ENCODE peak calls at places on chromosomes 1 and 21, in ten cellular contexts. One of them, this sample, is unnamed.

GRCh38 chr1:158290571-158290935 is 830 bp downstream of the CD1C start:
- DNase-seq in activated T-cell treated with anti-CD3 and anti-CD28 coated beads for 24 hours: no peak
- DNase-seq in ascending aorta: no peak
- DNase-seq in activated CD8-positive, alpha-beta T cell treated with anti-CD3 and anti-CD28 coated beads, Interleukin-2, amount 10 ng/mL, durations not matched to agents 7 days and 5 days: no peak
- DNase-seq in H4: no peak
- DNase-seq in Right ventricle myocardium superior: no peak
- DNase-seq in stimulated activated CD4-positive, alpha-beta T cell treated with anti-CD3 and anti-CD28 coated beads, Interleukin-2, amount 100 ng/mL, for 4 hours: no peak
- DNase-seq in stimulated activated CD8-positive, alpha-beta memory T cell treated with anti-CD3 and anti-CD28 coated beads, Interleukin-4, amount 100 ng/mL, for 1 hour: no peak
- DNase-seq in EH: no peak
- DNase-seq in occipital lobe: no peak
- DNase-seq in this sample: no peak

GRCh38 chr21:41171210-41171609 is 3.2 kb downstream of the BACE2 start:
- DNase-seq in activated T-cell treated with anti-CD3 and anti-CD28 coated beads for 24 hours: no peak
- DNase-seq in ascending aorta: no peak
- DNase-seq in activated CD8-positive, alpha-beta T cell treated with anti-CD3 and anti-CD28 coated beads, Interleukin-2, amount 10 ng/mL, durations not matched to agents 7 days and 5 days: no peak
- DNase-seq in H4: peak; percentile 69
- DNase-seq in Right ventricle myocardium superior: peak; percentile 53
- DNase-seq in stimulated activated CD4-positive, alpha-beta T cell treated with anti-CD3 and anti-CD28 coated beads, Interleukin-2, amount 100 ng/mL, for 4 hours: no peak
- DNase-seq in stimulated activated CD8-positive, alpha-beta memory T cell treated with anti-CD3 and anti-CD28 coated beads, Interleukin-4, amount 100 ng/mL, for 1 hour: no peak
- DNase-seq in EH: no peak
- DNase-seq in occipital lobe: no peak
- DNase-seq in this sample: no peak

GRCh38 chr1:36885537-36886441 is 148.5 kb downstream of the GRIK3 start:
- DNase-seq in activated T-cell treated with anti-CD3 and anti-CD28 coated beads for 24 hours: no peak
- DNase-seq in ascending aorta: no peak
- DNase-seq in activated CD8-positive, alpha-beta T cell treated with anti-CD3 and anti-CD28 coated beads, Interleukin-2, amount 10 ng/mL, durations not matched to agents 7 days and 5 days: peak; percentile 13
- DNase-seq in H4: no peak
- DNase-seq in Right ventricle myocardium superior: no peak
- DNase-seq in stimulated activated CD4-positive, alpha-beta T cell treated with anti-CD3 and anti-CD28 coated beads, Interleukin-2, amount 100 ng/mL, for 4 hours: no peak
- DNase-seq in stimulated activated CD8-positive, alpha-beta memory T cell treated with anti-CD3 and anti-CD28 coated beads, Interleukin-4, amount 100 ng/mL, for 1 hour: no peak
- DNase-seq in EH: no peak
- DNase-seq in occipital lobe: no peak
- DNase-seq in this sample: no peak

GRCh38 chr1:115246526-115246925 is 91.5 kb downstream of the NGF start:
- DNase-seq in activated T-cell treated with anti-CD3 and anti-CD28 coated beads for 24 hours: no peak
- DNase-seq in ascending aorta: no peak
- DNase-seq in activated CD8-positive, alpha-beta T cell treated with anti-CD3 and anti-CD28 coated beads, Interleukin-2, amount 10 ng/mL, durations not matched to agents 7 days and 5 days: no peak
- DNase-seq in H4: no peak
- DNase-seq in Right ventricle myocardium superior: no peak
- DNase-seq in stimulated activated CD4-positive, alpha-beta T cell treated with anti-CD3 and anti-CD28 coated beads, Interleukin-2, amount 100 ng/mL, for 4 hours: no peak
- DNase-seq in stimulated activated CD8-positive, alpha-beta memory T cell treated with anti-CD3 and anti-CD28 coated beads, Interleukin-4, amount 100 ng/mL, for 1 hour: no peak
- DNase-seq in EH: peak; percentile 59
- DNase-seq in occipital lobe: no peak
- DNase-seq in this sample: no peak

GRCh38 chr1:226987623-226988336 is 47.7 kb downstream of the COQ8A start:
- DNase-seq in activated T-cell treated with anti-CD3 and anti-CD28 coated beads for 24 hours: no peak
- DNase-seq in ascending aorta: no peak
- DNase-seq in activated CD8-positive, alpha-beta T cell treated with anti-CD3 and anti-CD28 coated beads, Interleukin-2, amount 10 ng/mL, durations not matched to agents 7 days and 5 days: peak; percentile 16
- DNase-seq in H4: no peak
- DNase-seq in Right ventricle myocardium superior: no peak
- DNase-seq in stimulated activated CD4-positive, alpha-beta T cell treated with anti-CD3 and anti-CD28 coated beads, Interleukin-2, amount 100 ng/mL, for 4 hours: no peak
- DNase-seq in stimulated activated CD8-positive, alpha-beta memory T cell treated with anti-CD3 and anti-CD28 coated beads, Interleukin-4, amount 100 ng/mL, for 1 hour: no peak
- DNase-seq in EH: no peak
- DNase-seq in occipital lobe: no peak
- DNase-seq in this sample: no peak

GRCh38 chr21:30719401-30719800 is 824 bp upstream of the KRTAP21-3 start:
- DNase-seq in activated T-cell treated with anti-CD3 and anti-CD28 coated beads for 24 hours: no peak
- DNase-seq in ascending aorta: no peak
- DNase-seq in activated CD8-positive, alpha-beta T cell treated with anti-CD3 and anti-CD28 coated beads, Interleukin-2, amount 10 ng/mL, durations not matched to agents 7 days and 5 days: no peak
- DNase-seq in H4: no peak
- DNase-seq in Right ventricle myocardium superior: no peak
- DNase-seq in stimulated activated CD4-positive, alpha-beta T cell treated with anti-CD3 and anti-CD28 coated beads, Interleukin-2, amount 100 ng/mL, for 4 hours: no peak
- DNase-seq in stimulated activated CD8-positive, alpha-beta memory T cell treated with anti-CD3 and anti-CD28 coated beads, Interleukin-4, amount 100 ng/mL, for 1 hour: no peak
- DNase-seq in EH: no peak
- DNase-seq in occipital lobe: no peak
- DNase-seq in this sample: no peak

GRCh38 chr1:44019398-44020044 is 11.7 kb downstream of the SLC6A9 start:
- DNase-seq in activated T-cell treated with anti-CD3 and anti-CD28 coated beads for 24 hours: no peak
- DNase-seq in ascending aorta: no peak
- DNase-seq in activated CD8-positive, alpha-beta T cell treated with anti-CD3 and anti-CD28 coated beads, Interleukin-2, amount 10 ng/mL, durations not matched to agents 7 days and 5 days: no peak
- DNase-seq in H4: no peak
- DNase-seq in Right ventricle myocardium superior: peak; percentile 0
- DNase-seq in stimulated activated CD4-positive, alpha-beta T cell treated with anti-CD3 and anti-CD28 coated beads, Interleukin-2, amount 100 ng/mL, for 4 hours: no peak
- DNase-seq in stimulated activated CD8-positive, alpha-beta memory T cell treated with anti-CD3 and anti-CD28 coated beads, Interleukin-4, amount 100 ng/mL, for 1 hour: no peak
- DNase-seq in EH: no peak
- DNase-seq in occipital lobe: peak; percentile 20
- DNase-seq in this sample: no peak

GRCh38 chr1:47437518-47438320 is at the start of gene FOXD2:
- DNase-seq in activated T-cell treated with anti-CD3 and anti-CD28 coated beads for 24 hours: peak; percentile 83
- DNase-seq in ascending aorta: peak; percentile 51
- DNase-seq in activated CD8-positive, alpha-beta T cell treated with anti-CD3 and anti-CD28 coated beads, Interleukin-2, amount 10 ng/mL, durations not matched to agents 7 days and 5 days: peak; percentile 95
- DNase-seq in H4: peak; percentile 89
- DNase-seq in Right ventricle myocardium superior: peak; percentile 88
- DNase-seq in stimulated activated CD4-positive, alpha-beta T cell treated with anti-CD3 and anti-CD28 coated beads, Interleukin-2, amount 100 ng/mL, for 4 hours: peak; percentile 84
- DNase-seq in stimulated activated CD8-positive, alpha-beta memory T cell treated with anti-CD3 and anti-CD28 coated beads, Interleukin-4, amount 100 ng/mL, for 1 hour: peak; percentile 85
- DNase-seq in EH: peak; percentile 87
- DNase-seq in occipital lobe: peak; percentile 52
- DNase-seq in this sample: peak; percentile 96

GRCh38 chr1:160519542-160520435 is 3.3 kb downstream of the SLAMF6 start:
- DNase-seq in activated T-cell treated with anti-CD3 and anti-CD28 coated beads for 24 hours: no peak
- DNase-seq in ascending aorta: no peak
- DNase-seq in activated CD8-positive, alpha-beta T cell treated with anti-CD3 and anti-CD28 coated beads, Interleukin-2, amount 10 ng/mL, durations not matched to agents 7 days and 5 days: peak; percentile 48
- DNase-seq in H4: peak; percentile 23
- DNase-seq in Right ventricle myocardium superior: no peak
- DNase-seq in stimulated activated CD4-positive, alpha-beta T cell treated with anti-CD3 and anti-CD28 coated beads, Interleukin-2, amount 100 ng/mL, for 4 hours: no peak
- DNase-seq in stimulated activated CD8-positive, alpha-beta memory T cell treated with anti-CD3 and anti-CD28 coated beads, Interleukin-4, amount 100 ng/mL, for 1 hour: no peak
- DNase-seq in EH: no peak
- DNase-seq in occipital lobe: no peak
- DNase-seq in this sample: peak; percentile 32

GRCh38 chr1:17156108-17156507 is 36.9 kb upstream of the PADI2 start:
- DNase-seq in activated T-cell treated with anti-CD3 and anti-CD28 coated beads for 24 hours: no peak
- DNase-seq in ascending aorta: no peak
- DNase-seq in activated CD8-positive, alpha-beta T cell treated with anti-CD3 and anti-CD28 coated beads, Interleukin-2, amount 10 ng/mL, durations not matched to agents 7 days and 5 days: no peak
- DNase-seq in H4: peak; percentile 26
- DNase-seq in Right ventricle myocardium superior: no peak
- DNase-seq in stimulated activated CD4-positive, alpha-beta T cell treated with anti-CD3 and anti-CD28 coated beads, Interleukin-2, amount 100 ng/mL, for 4 hours: no peak
- DNase-seq in stimulated activated CD8-positive, alpha-beta memory T cell treated with anti-CD3 and anti-CD28 coated beads, Interleukin-4, amount 100 ng/mL, for 1 hour: no peak
- DNase-seq in EH: peak; percentile 12
- DNase-seq in occipital lobe: no peak
- DNase-seq in this sample: no peak

GRCh38 chr1:224488806-224489584 is 54.4 kb upstream of the WDR26 start:
- DNase-seq in activated T-cell treated with anti-CD3 and anti-CD28 coated beads for 24 hours: no peak
- DNase-seq in ascending aorta: no peak
- DNase-seq in activated CD8-positive, alpha-beta T cell treated with anti-CD3 and anti-CD28 coated beads, Interleukin-2, amount 10 ng/mL, durations not matched to agents 7 days and 5 days: no peak
- DNase-seq in H4: peak; percentile 28
- DNase-seq in Right ventricle myocardium superior: no peak
- DNase-seq in stimulated activated CD4-positive, alpha-beta T cell treated with anti-CD3 and anti-CD28 coated beads, Interleukin-2, amount 100 ng/mL, for 4 hours: no peak
- DNase-seq in stimulated activated CD8-positive, alpha-beta memory T cell treated with anti-CD3 and anti-CD28 coated beads, Interleukin-4, amount 100 ng/mL, for 1 hour: no peak
- DNase-seq in EH: peak; percentile 39
- DNase-seq in occipital lobe: no peak
- DNase-seq in this sample: no peak

GRCh38 chr1:18890704-18891103 is 11.7 kb downstream of the ALDH4A1 start:
- DNase-seq in activated T-cell treated with anti-CD3 and anti-CD28 coated beads for 24 hours: no peak
- DNase-seq in ascending aorta: no peak
- DNase-seq in activated CD8-positive, alpha-beta T cell treated with anti-CD3 and anti-CD28 coated beads, Interleukin-2, amount 10 ng/mL, durations not matched to agents 7 days and 5 days: no peak
- DNase-seq in H4: no peak
- DNase-seq in Right ventricle myocardium superior: no peak
- DNase-seq in stimulated activated CD4-positive, alpha-beta T cell treated with anti-CD3 and anti-CD28 coated beads, Interleukin-2, amount 100 ng/mL, for 4 hours: no peak
- DNase-seq in stimulated activated CD8-positive, alpha-beta memory T cell treated with anti-CD3 and anti-CD28 coated beads, Interleukin-4, amount 100 ng/mL, for 1 hour: no peak
- DNase-seq in EH: peak; percentile 87
- DNase-seq in occipital lobe: no peak
- DNase-seq in this sample: no peak

GRCh38 chr1:21931171-21932093 is 5.7 kb downstream of the HSPG2 start:
- DNase-seq in activated T-cell treated with anti-CD3 and anti-CD28 coated beads for 24 hours: no peak
- DNase-seq in ascending aorta: peak; percentile 57
- DNase-seq in activated CD8-positive, alpha-beta T cell treated with anti-CD3 and anti-CD28 coated beads, Interleukin-2, amount 10 ng/mL, durations not matched to agents 7 days and 5 days: no peak
- DNase-seq in H4: peak; percentile 60
- DNase-seq in Right ventricle myocardium superior: peak; percentile 83
- DNase-seq in stimulated activated CD4-positive, alpha-beta T cell treated with anti-CD3 and anti-CD28 coated beads, Interleukin-2, amount 100 ng/mL, for 4 hours: no peak
- DNase-seq in stimulated activated CD8-positive, alpha-beta memory T cell treated with anti-CD3 and anti-CD28 coated beads, Interleukin-4, amount 100 ng/mL, for 1 hour: no peak
- DNase-seq in EH: peak; percentile 98
- DNase-seq in occipital lobe: no peak
- DNase-seq in this sample: no peak

GRCh38 chr21:35256468-35256988 is 207.4 kb upstream of the RUNX1 start:
- DNase-seq in activated T-cell treated with anti-CD3 and anti-CD28 coated beads for 24 hours: no peak
- DNase-seq in ascending aorta: peak; percentile 33
- DNase-seq in activated CD8-positive, alpha-beta T cell treated with anti-CD3 and anti-CD28 coated beads, Interleukin-2, amount 10 ng/mL, durations not matched to agents 7 days and 5 days: no peak
- DNase-seq in H4: peak; percentile 100
- DNase-seq in Right ventricle myocardium superior: peak; percentile 88
- DNase-seq in stimulated activated CD4-positive, alpha-beta T cell treated with anti-CD3 and anti-CD28 coated beads, Interleukin-2, amount 100 ng/mL, for 4 hours: no peak
- DNase-seq in stimulated activated CD8-positive, alpha-beta memory T cell treated with anti-CD3 and anti-CD28 coated beads, Interleukin-4, amount 100 ng/mL, for 1 hour: no peak
- DNase-seq in EH: peak; percentile 98
- DNase-seq in occipital lobe: peak; percentile 3
- DNase-seq in this sample: no peak

GRCh38 chr1:185074307-185074706 is 28.9 kb downstream of the RNF2 start:
- DNase-seq in activated T-cell treated with anti-CD3 and anti-CD28 coated beads for 24 hours: no peak
- DNase-seq in ascending aorta: no peak
- DNase-seq in activated CD8-positive, alpha-beta T cell treated with anti-CD3 and anti-CD28 coated beads, Interleukin-2, amount 10 ng/mL, durations not matched to agents 7 days and 5 days: no peak
- DNase-seq in H4: no peak
- DNase-seq in Right ventricle myocardium superior: no peak
- DNase-seq in stimulated activated CD4-positive, alpha-beta T cell treated with anti-CD3 and anti-CD28 coated beads, Interleukin-2, amount 100 ng/mL, for 4 hours: no peak
- DNase-seq in stimulated activated CD8-positive, alpha-beta memory T cell treated with anti-CD3 and anti-CD28 coated beads, Interleukin-4, amount 100 ng/mL, for 1 hour: no peak
- DNase-seq in EH: peak; percentile 19
- DNase-seq in occipital lobe: no peak
- DNase-seq in this sample: no peak

GRCh38 chr1:155078496-155079209 is at the start of gene EFNA3:
- DNase-seq in activated T-cell treated with anti-CD3 and anti-CD28 coated beads for 24 hours: peak; percentile 54
- DNase-seq in ascending aorta: no peak
- DNase-seq in activated CD8-positive, alpha-beta T cell treated with anti-CD3 and anti-CD28 coated beads, Interleukin-2, amount 10 ng/mL, durations not matched to agents 7 days and 5 days: peak; percentile 60
- DNase-seq in H4: no peak
- DNase-seq in Right ventricle myocardium superior: peak; percentile 80
- DNase-seq in stimulated activated CD4-positive, alpha-beta T cell treated with anti-CD3 and anti-CD28 coated beads, Interleukin-2, amount 100 ng/mL, for 4 hours: peak; percentile 51
- DNase-seq in stimulated activated CD8-positive, alpha-beta memory T cell treated with anti-CD3 and anti-CD28 coated beads, Interleukin-4, amount 100 ng/mL, for 1 hour: peak; percentile 37
- DNase-seq in EH: peak; percentile 58
- DNase-seq in occipital lobe: peak; percentile 74
- DNase-seq in this sample: peak; percentile 53

GRCh38 chr1:49226758-49227157 is 450.1 kb upstream of the BEND5 start:
- DNase-seq in activated T-cell treated with anti-CD3 and anti-CD28 coated beads for 24 hours: no peak
- DNase-seq in ascending aorta: no peak
- DNase-seq in activated CD8-positive, alpha-beta T cell treated with anti-CD3 and anti-CD28 coated beads, Interleukin-2, amount 10 ng/mL, durations not matched to agents 7 days and 5 days: no peak
- DNase-seq in H4: no peak
- DNase-seq in Right ventricle myocardium superior: no peak
- DNase-seq in stimulated activated CD4-positive, alpha-beta T cell treated with anti-CD3 and anti-CD28 coated beads, Interleukin-2, amount 100 ng/mL, for 4 hours: no peak
- DNase-seq in stimulated activated CD8-positive, alpha-beta memory T cell treated with anti-CD3 and anti-CD28 coated beads, Interleukin-4, amount 100 ng/mL, for 1 hour: no peak
- DNase-seq in EH: no peak
- DNase-seq in occipital lobe: no peak
- DNase-seq in this sample: no peak

GRCh38 chr1:20184997-20185833 is 681 bp upstream of the UBXN10 start:
- DNase-seq in activated T-cell treated with anti-CD3 and anti-CD28 coated beads for 24 hours: peak; percentile 46
- DNase-seq in ascending aorta: no peak
- DNase-seq in activated CD8-positive, alpha-beta T cell treated with anti-CD3 and anti-CD28 coated beads, Interleukin-2, amount 10 ng/mL, durations not matched to agents 7 days and 5 days: peak; percentile 83
- DNase-seq in H4: no peak
- DNase-seq in Right ventricle myocardium superior: no peak
- DNase-seq in stimulated activated CD4-positive, alpha-beta T cell treated with anti-CD3 and anti-CD28 coated beads, Interleukin-2, amount 100 ng/mL, for 4 hours: peak; percentile 31
- DNase-seq in stimulated activated CD8-positive, alpha-beta memory T cell treated with anti-CD3 and anti-CD28 coated beads, Interleukin-4, amount 100 ng/mL, for 1 hour: no peak
- DNase-seq in EH: no peak
- DNase-seq in occipital lobe: no peak
- DNase-seq in this sample: peak; percentile 51

GRCh38 chr21:28795251-28795650 is 197.4 kb downstream of the LTN1 start:
- DNase-seq in activated T-cell treated with anti-CD3 and anti-CD28 coated beads for 24 hours: no peak
- DNase-seq in ascending aorta: no peak
- DNase-seq in activated CD8-positive, alpha-beta T cell treated with anti-CD3 and anti-CD28 coated beads, Interleukin-2, amount 10 ng/mL, durations not matched to agents 7 days and 5 days: no peak
- DNase-seq in H4: no peak
- DNase-seq in Right ventricle myocardium superior: no peak
- DNase-seq in stimulated activated CD4-positive, alpha-beta T cell treated with anti-CD3 and anti-CD28 coated beads, Interleukin-2, amount 100 ng/mL, for 4 hours: no peak
- DNase-seq in stimulated activated CD8-positive, alpha-beta memory T cell treated with anti-CD3 and anti-CD28 coated beads, Interleukin-4, amount 100 ng/mL, for 1 hour: no peak
- DNase-seq in EH: no peak
- DNase-seq in occipital lobe: no peak
- DNase-seq in this sample: no peak

GRCh38 chr1:59994302-59995198 is 68.0 kb upstream of the CYP2J2 start:
- DNase-seq in activated T-cell treated with anti-CD3 and anti-CD28 coated beads for 24 hours: no peak
- DNase-seq in ascending aorta: no peak
- DNase-seq in activated CD8-positive, alpha-beta T cell treated with anti-CD3 and anti-CD28 coated beads, Interleukin-2, amount 10 ng/mL, durations not matched to agents 7 days and 5 days: no peak
- DNase-seq in H4: no peak
- DNase-seq in Right ventricle myocardium superior: no peak
- DNase-seq in stimulated activated CD4-positive, alpha-beta T cell treated with anti-CD3 and anti-CD28 coated beads, Interleukin-2, amount 100 ng/mL, for 4 hours: no peak
- DNase-seq in stimulated activated CD8-positive, alpha-beta memory T cell treated with anti-CD3 and anti-CD28 coated beads, Interleukin-4, amount 100 ng/mL, for 1 hour: no peak
- DNase-seq in EH: peak; percentile 95
- DNase-seq in occipital lobe: no peak
- DNase-seq in this sample: no peak

GRCh38 chr1:17572264-17572985 is 32.9 kb downstream of the ARHGEF10L start:
- DNase-seq in activated T-cell treated with anti-CD3 and anti-CD28 coated beads for 24 hours: no peak
- DNase-seq in ascending aorta: no peak
- DNase-seq in activated CD8-positive, alpha-beta T cell treated with anti-CD3 and anti-CD28 coated beads, Interleukin-2, amount 10 ng/mL, durations not matched to agents 7 days and 5 days: no peak
- DNase-seq in H4: no peak
- DNase-seq in Right ventricle myocardium superior: no peak
- DNase-seq in stimulated activated CD4-positive, alpha-beta T cell treated with anti-CD3 and anti-CD28 coated beads, Interleukin-2, amount 100 ng/mL, for 4 hours: no peak
- DNase-seq in stimulated activated CD8-positive, alpha-beta memory T cell treated with anti-CD3 and anti-CD28 coated beads, Interleukin-4, amount 100 ng/mL, for 1 hour: no peak
- DNase-seq in EH: no peak
- DNase-seq in occipital lobe: no peak
- DNase-seq in this sample: no peak

GRCh38 chr1:24903011-24903461 is 27.0 kb downstream of the RUNX3 start:
- DNase-seq in activated T-cell treated with anti-CD3 and anti-CD28 coated beads for 24 hours: no peak
- DNase-seq in ascending aorta: no peak
- DNase-seq in activated CD8-positive, alpha-beta T cell treated with anti-CD3 and anti-CD28 coated beads, Interleukin-2, amount 10 ng/mL, durations not matched to agents 7 days and 5 days: peak; percentile 22
- DNase-seq in H4: no peak
- DNase-seq in Right ventricle myocardium superior: no peak
- DNase-seq in stimulated activated CD4-positive, alpha-beta T cell treated with anti-CD3 and anti-CD28 coated beads, Interleukin-2, amount 100 ng/mL, for 4 hours: no peak
- DNase-seq in stimulated activated CD8-positive, alpha-beta memory T cell treated with anti-CD3 and anti-CD28 coated beads, Interleukin-4, amount 100 ng/mL, for 1 hour: no peak
- DNase-seq in EH: no peak
- DNase-seq in occipital lobe: no peak
- DNase-seq in this sample: no peak

GRCh38 chr1:21665711-21666571 is 3.2 kb downstream of the RAP1GAP start:
- DNase-seq in activated T-cell treated with anti-CD3 and anti-CD28 coated beads for 24 hours: no peak
- DNase-seq in ascending aorta: no peak
- DNase-seq in activated CD8-positive, alpha-beta T cell treated with anti-CD3 and anti-CD28 coated beads, Interleukin-2, amount 10 ng/mL, durations not matched to agents 7 days and 5 days: no peak
- DNase-seq in H4: no peak
- DNase-seq in Right ventricle myocardium superior: peak; percentile 80
- DNase-seq in stimulated activated CD4-positive, alpha-beta T cell treated with anti-CD3 and anti-CD28 coated beads, Interleukin-2, amount 100 ng/mL, for 4 hours: no peak
- DNase-seq in stimulated activated CD8-positive, alpha-beta memory T cell treated with anti-CD3 and anti-CD28 coated beads, Interleukin-4, amount 100 ng/mL, for 1 hour: no peak
- DNase-seq in EH: peak; percentile 31
- DNase-seq in occipital lobe: no peak
- DNase-seq in this sample: no peak

GRCh38 chr1:34213976-34214375 is 37.3 kb downstream of the C1orf94 start:
- DNase-seq in activated T-cell treated with anti-CD3 and anti-CD28 coated beads for 24 hours: no peak
- DNase-seq in ascending aorta: no peak
- DNase-seq in activated CD8-positive, alpha-beta T cell treated with anti-CD3 and anti-CD28 coated beads, Interleukin-2, amount 10 ng/mL, durations not matched to agents 7 days and 5 days: no peak
- DNase-seq in H4: no peak
- DNase-seq in Right ventricle myocardium superior: no peak
- DNase-seq in stimulated activated CD4-positive, alpha-beta T cell treated with anti-CD3 and anti-CD28 coated beads, Interleukin-2, amount 100 ng/mL, for 4 hours: no peak
- DNase-seq in stimulated activated CD8-positive, alpha-beta memory T cell treated with anti-CD3 and anti-CD28 coated beads, Interleukin-4, amount 100 ng/mL, for 1 hour: no peak
- DNase-seq in EH: no peak
- DNase-seq in occipital lobe: no peak
- DNase-seq in this sample: no peak

GRCh38 chr1:18417317-18418269 is 63.1 kb upstream of the KLHDC7A start:
- DNase-seq in activated T-cell treated with anti-CD3 and anti-CD28 coated beads for 24 hours: no peak
- DNase-seq in ascending aorta: no peak
- DNase-seq in activated CD8-positive, alpha-beta T cell treated with anti-CD3 and anti-CD28 coated beads, Interleukin-2, amount 10 ng/mL, durations not matched to agents 7 days and 5 days: no peak
- DNase-seq in H4: no peak
- DNase-seq in Right ventricle myocardium superior: no peak
- DNase-seq in stimulated activated CD4-positive, alpha-beta T cell treated with anti-CD3 and anti-CD28 coated beads, Interleukin-2, amount 100 ng/mL, for 4 hours: no peak
- DNase-seq in stimulated activated CD8-positive, alpha-beta memory T cell treated with anti-CD3 and anti-CD28 coated beads, Interleukin-4, amount 100 ng/mL, for 1 hour: no peak
- DNase-seq in EH: no peak
- DNase-seq in occipital lobe: no peak
- DNase-seq in this sample: no peak

GRCh38 chr1:7299329-7299799 is 471.7 kb upstream of the VAMP3 start:
- DNase-seq in activated T-cell treated with anti-CD3 and anti-CD28 coated beads for 24 hours: no peak
- DNase-seq in ascending aorta: no peak
- DNase-seq in activated CD8-positive, alpha-beta T cell treated with anti-CD3 and anti-CD28 coated beads, Interleukin-2, amount 10 ng/mL, durations not matched to agents 7 days and 5 days: peak; percentile 1
- DNase-seq in H4: peak; percentile 87
- DNase-seq in Right ventricle myocardium superior: peak; percentile 75
- DNase-seq in stimulated activated CD4-positive, alpha-beta T cell treated with anti-CD3 and anti-CD28 coated beads, Interleukin-2, amount 100 ng/mL, for 4 hours: no peak
- DNase-seq in stimulated activated CD8-positive, alpha-beta memory T cell treated with anti-CD3 and anti-CD28 coated beads, Interleukin-4, amount 100 ng/mL, for 1 hour: no peak
- DNase-seq in EH: peak; percentile 98
- DNase-seq in occipital lobe: peak; percentile 57
- DNase-seq in this sample: no peak

GRCh38 chr1:35047188-35047858 is 15.6 kb upstream of the ZMYM6 start:
- DNase-seq in activated T-cell treated with anti-CD3 and anti-CD28 coated beads for 24 hours: no peak
- DNase-seq in ascending aorta: no peak
- DNase-seq in activated CD8-positive, alpha-beta T cell treated with anti-CD3 and anti-CD28 coated beads, Interleukin-2, amount 10 ng/mL, durations not matched to agents 7 days and 5 days: no peak
- DNase-seq in H4: peak; percentile 77
- DNase-seq in Right ventricle myocardium superior: no peak
- DNase-seq in stimulated activated CD4-positive, alpha-beta T cell treated with anti-CD3 and anti-CD28 coated beads, Interleukin-2, amount 100 ng/mL, for 4 hours: no peak
- DNase-seq in stimulated activated CD8-positive, alpha-beta memory T cell treated with anti-CD3 and anti-CD28 coated beads, Interleukin-4, amount 100 ng/mL, for 1 hour: no peak
- DNase-seq in EH: peak; percentile 99
- DNase-seq in occipital lobe: no peak
- DNase-seq in this sample: peak; percentile 25

GRCh38 chr1:40951943-40952743 is 27.4 kb upstream of the CTPS1 start:
- DNase-seq in activated T-cell treated with anti-CD3 and anti-CD28 coated beads for 24 hours: peak; percentile 44
- DNase-seq in ascending aorta: no peak
- DNase-seq in activated CD8-positive, alpha-beta T cell treated with anti-CD3 and anti-CD28 coated beads, Interleukin-2, amount 10 ng/mL, durations not matched to agents 7 days and 5 days: peak; percentile 68
- DNase-seq in H4: peak; percentile 59
- DNase-seq in Right ventricle myocardium superior: peak; percentile 79
- DNase-seq in stimulated activated CD4-positive, alpha-beta T cell treated with anti-CD3 and anti-CD28 coated beads, Interleukin-2, amount 100 ng/mL, for 4 hours: peak; percentile 29
- DNase-seq in stimulated activated CD8-positive, alpha-beta memory T cell treated with anti-CD3 and anti-CD28 coated beads, Interleukin-4, amount 100 ng/mL, for 1 hour: peak; percentile 40
- DNase-seq in EH: peak; percentile 60
- DNase-seq in occipital lobe: peak; percentile 30
- DNase-seq in this sample: peak; percentile 75